ENCODE peak calls at places on chromosomes 7 and 10, in nine cellular contexts. E is cardiac fibroblast, G is colonic mucosa, D is Calu3, W is hepatocyte, O is dorsolateral prefrontal cortex, T is AG04449, H is cardiac muscle cell, M is neural progenitor cell. Z is an unnamed sample.
A peak's percentile ranks its signal among the peaks of the same experiment; 100 is the strongest.

GRCh38 chr7:7554647-7555575 is 11.8 kb upstream of the MIOS start:
- DNase-seq in E (peak; percentile 15), G (no peak), D (no peak), W (no peak), O (no peak), T (no peak), H (no peak), M (no peak), Z (no peak)

GRCh38 chr7:92799446-92800211 is 36.7 kb downstream of the CDK6 start:
- DNase-seq in E (no peak), G (no peak), D (no peak), W (no peak), O (no peak), T (no peak), H (no peak), M (no peak), Z (no peak)

GRCh38 chr10:90751107-90751997 is 106.5 kb downstream of the HTR7 start:
- DNase-seq in E (peak; percentile 67), G (peak; percentile 32), D (peak; percentile 46), W (peak; percentile 58), O (no peak), T (no peak), H (peak; percentile 58), M (peak; percentile 65), Z (peak; percentile 30)

GRCh38 chr7:40470817-40471216 is 336.0 kb downstream of the SUGCT start:
- DNase-seq in E (peak; percentile 60), G (no peak), D (no peak), W (no peak), O (no peak), T (no peak), H (no peak), M (no peak), Z (no peak)

GRCh38 chr7:38699481-38699880 is 68.3 kb upstream of the AMPH start:
- DNase-seq in E (peak; percentile 66), G (no peak), D (no peak), W (no peak), O (no peak), T (peak; percentile 14), H (no peak), M (no peak), Z (no peak)

GRCh38 chr10:87092861-87093460 is 1.7 kb downstream of the GLUD1 start:
- DNase-seq in E (peak; percentile 46), G (peak; percentile 77), D (peak; percentile 55), W (peak; percentile 74), O (no peak), T (no peak), H (peak; percentile 20), M (peak; percentile 89), Z (no peak)

GRCh38 chr7:80827238-80827633 is 91.6 kb downstream of the SEMA3C start:
- DNase-seq in E (peak; percentile 58), G (no peak), D (no peak), W (no peak), O (no peak), T (no peak), H (no peak), M (no peak), Z (no peak)

GRCh38 chr7:151080522-151081169 is at the start of gene FASTK:
- DNase-seq in E (peak; percentile 87), G (peak; percentile 94), D (peak; percentile 91), W (peak; percentile 97), O (peak; percentile 92), T (peak; percentile 31), H (peak; percentile 96), M (peak; percentile 96), Z (peak; percentile 78)

GRCh38 chr10:11178606-11179221 is 161.0 kb downstream of the CELF2 start:
- DNase-seq in E (no peak), G (peak; percentile 47), D (no peak), W (peak; percentile 55), O (no peak), T (peak; percentile 52), H (peak; percentile 93), M (no peak), Z (no peak)

GRCh38 chr7:35854311-35854710 is 53.5 kb downstream of the SEPTIN7 start:
- DNase-seq in E (no peak), G (no peak), D (no peak), W (no peak), O (peak; percentile 57), T (no peak), H (no peak), M (no peak), Z (no peak)

GRCh38 chr10:13615650-13616049 is 28.9 kb downstream of the PRPF18 start:
- DNase-seq in E (no peak), G (no peak), D (no peak), W (no peak), O (no peak), T (no peak), H (no peak), M (peak; percentile 48), Z (no peak)

GRCh38 chr10:13613519-13613918 is 26.8 kb downstream of the PRPF18 start:
- DNase-seq in E (peak; percentile 68), G (no peak), D (no peak), W (peak; percentile 43), O (no peak), T (no peak), H (peak; percentile 20), M (peak; percentile 68), Z (peak; percentile 5)

GRCh38 chr10:13617146-13617545 is 30.4 kb downstream of the PRPF18 start:
- DNase-seq in E (no peak), G (no peak), D (no peak), W (no peak), O (no peak), T (no peak), H (no peak), M (no peak), Z (no peak)

GRCh38 chr10:13612654-13613373 is 26.0 kb downstream of the PRPF18 start:
- DNase-seq in E (no peak), G (no peak), D (no peak), W (no peak), O (no peak), T (no peak), H (no peak), M (no peak), Z (no peak)

GRCh38 chr10:13614530-13615332 is 28.0 kb downstream of the PRPF18 start:
- DNase-seq in E (no peak), G (no peak), D (no peak), W (peak; percentile 42), O (no peak), T (peak; percentile 55), H (peak; percentile 9), M (peak; percentile 32), Z (no peak)
- TF ChIP-seq CTCF in E (no peak), G (no peak), D (no peak), W (no peak), O (no peak), T (no peak), H (no peak), M (peak; percentile 27), Z (peak; percentile 15)

GRCh38 chr7:100544386-100544785 is 5.4 kb downstream of the AGFG2 start:
- DNase-seq in E (no peak), G (no peak), D (no peak), W (no peak), O (no peak), T (no peak), H (no peak), M (no peak), Z (no peak)

GRCh38 chr7:100546129-100546867 is 7.3 kb downstream of the AGFG2 start:
- DNase-seq in E (peak; percentile 41), G (peak; percentile 66), D (peak; percentile 21), W (peak; percentile 49), O (no peak), T (no peak), H (no peak), M (no peak), Z (no peak)

GRCh38 chr7:100544949-100545635 is 6.1 kb downstream of the AGFG2 start:
- DNase-seq in E (peak; percentile 41), G (no peak), D (no peak), W (no peak), O (no peak), T (no peak), H (peak; percentile 23), M (no peak), Z (no peak)

GRCh38 chr7:100546868-100547800 is 8.1 kb downstream of the AGFG2 start:
- DNase-seq in E (no peak), G (no peak), D (no peak), W (no peak), O (no peak), T (no peak), H (no peak), M (no peak), Z (no peak)

GRCh38 chr7:100545636-100546128 is 6.7 kb downstream of the AGFG2 start:
- DNase-seq in E (peak; percentile 93), G (no peak), D (peak; percentile 79), W (peak; percentile 86), O (no peak), T (peak; percentile 41), H (peak; percentile 55), M (peak; percentile 27), Z (no peak)
- TF ChIP-seq CTCF in E (peak; percentile 4), G (no peak), D (no peak), W (no peak), O (no peak), T (no peak), H (peak; percentile 24), M (no peak), Z (peak; percentile 16)

GRCh38 chr10:123833170-123833850 is 58.3 kb downstream of the CPXM2 start:
- DNase-seq in E (no peak), G (no peak), D (no peak), W (no peak), O (no peak), T (no peak), H (no peak), M (no peak), Z (no peak)

GRCh38 chr10:123836418-123837145 is 55.0 kb downstream of the CPXM2 start:
- DNase-seq in E (no peak), G (no peak), D (no peak), W (no peak), O (no peak), T (no peak), H (no peak), M (no peak), Z (no peak)

GRCh38 chr10:123835575-123835974 is 56.0 kb downstream of the CPXM2 start:
- DNase-seq in E (no peak), G (no peak), D (no peak), W (no peak), O (no peak), T (no peak), H (no peak), M (no peak), Z (no peak)

GRCh38 chr10:123831259-123831658 is 60.3 kb downstream of the CPXM2 start:
- DNase-seq in E (no peak), G (no peak), D (no peak), W (no peak), O (no peak), T (no peak), H (no peak), M (no peak), Z (no peak)
- TF ChIP-seq CTCF in E (no peak), G (no peak), D (no peak), W (no peak), O (no peak), T (no peak), H (no peak), M (no peak), Z (no peak)

DNA sequence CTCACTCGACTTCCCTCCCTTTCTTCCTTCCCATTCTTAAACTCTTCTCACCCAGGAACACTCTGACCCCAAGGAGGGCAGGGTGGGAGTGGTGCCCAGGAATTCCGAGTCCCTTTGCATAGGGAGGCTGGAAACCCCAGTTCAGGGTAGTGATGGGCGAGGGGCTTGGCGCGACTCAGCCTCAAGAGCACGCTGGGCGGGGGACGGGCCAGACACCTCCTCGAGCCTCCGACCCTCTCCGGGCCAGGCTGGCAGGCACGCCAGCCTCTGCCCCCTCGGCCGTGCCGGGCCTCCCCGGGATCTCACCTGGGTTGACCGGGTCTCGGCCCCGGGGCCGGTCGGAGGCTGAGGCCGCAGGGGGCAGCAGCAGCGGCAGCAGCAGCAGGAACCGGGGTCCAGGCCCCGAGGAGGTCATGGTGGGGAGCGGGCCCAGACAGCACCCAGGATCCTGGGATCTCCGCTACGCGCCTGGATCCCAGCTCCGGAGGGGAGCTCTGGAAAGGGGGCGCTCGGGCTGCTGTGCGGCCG is 457 bp downstream of the PLOD3 start:
- DNase-seq in E (no peak), G (no peak), D (no peak), W (no peak), O (no peak), T (no peak), H (peak; percentile 22), M (peak; percentile 59), Z (no peak)
- TF ChIP-seq CTCF in E (no peak), G (no peak), D (no peak), W (no peak), O (no peak), T (peak; percentile 15), H (peak; percentile 24), M (no peak), Z (no peak)